ENCODE peak calls at places on chromosome 1, in seven cellular contexts. One of them, this sample, is unnamed. For H3K4me1, the result is how much of the 10 kb centered on the place peaks cover.

GRCh38 chr1:46687095-46687659 is 15.5 kb downstream of the TEX38 start:
- DNase-seq in BE2C: peak
- DNase-seq in PC-3: peak
- DNase-seq in breast epithelium: peak
- DNase-seq in tibial artery: peak
- DNase-seq in HCT116: no peak
- DNase-seq in body of pancreas: peak
- DNase-seq in this sample: no peak

GRCh38 chr1:112849425-112849966 is 106.5 kb downstream of the SLC16A1 start:
- DNase-seq in tibial artery: no peak
- DNase-seq in BE2C: peak
- DNase-seq in PC-3: peak
- DNase-seq in breast epithelium: no peak
- DNase-seq in HCT116: no peak
- DNase-seq in body of pancreas: peak
- DNase-seq in this sample: no peak

GRCh38 chr1:29719253-29719652 is 482.9 kb downstream of the PTPRU start:
- DNase-seq in PC-3: peak
- DNase-seq in body of pancreas: no peak
- DNase-seq in HCT116: no peak
- DNase-seq in breast epithelium: peak
- DNase-seq in BE2C: no peak
- DNase-seq in tibial artery: no peak
- DNase-seq in this sample: no peak

GRCh38 chr1:69523032-69523431 is 44.7 kb upstream of the LRRC7 start:
- DNase-seq in PC-3: peak
- DNase-seq in body of pancreas: no peak
- DNase-seq in tibial artery: no peak
- DNase-seq in BE2C: no peak
- DNase-seq in breast epithelium: no peak
- DNase-seq in HCT116: no peak
- DNase-seq in this sample: no peak

GRCh38 chr1:212951058-212951923 is 950 bp downstream of the VASH2 start:
- DNase-seq in BE2C: peak
- DNase-seq in breast epithelium: no peak
- DNase-seq in PC-3: no peak
- DNase-seq in HCT116: no peak
- DNase-seq in tibial artery: no peak
- DNase-seq in body of pancreas: no peak
- DNase-seq in this sample: peak

GRCh38 chr1:99919221-99919620 is 50.6 kb upstream of the SLC35A3 start:
- DNase-seq in PC-3: no peak
- DNase-seq in HCT116: no peak
- DNase-seq in breast epithelium: no peak
- DNase-seq in tibial artery: no peak
- DNase-seq in body of pancreas: no peak
- DNase-seq in BE2C: no peak
- DNase-seq in this sample: no peak

GRCh38 chr1:102219463-102219862 is 222.7 kb upstream of the OLFM3 start:
- DNase-seq in tibial artery: no peak
- DNase-seq in body of pancreas: no peak
- DNase-seq in HCT116: no peak
- DNase-seq in PC-3: no peak
- DNase-seq in BE2C: no peak
- DNase-seq in breast epithelium: no peak
- DNase-seq in this sample: no peak

GRCh38 chr1:147080013-147080661 is 92.1 kb downstream of the PRKAB2 start:
- DNase-seq in tibial artery: no peak
- DNase-seq in HCT116: no peak
- DNase-seq in body of pancreas: peak
- DNase-seq in breast epithelium: no peak
- DNase-seq in BE2C: no peak
- DNase-seq in PC-3: no peak
- DNase-seq in this sample: no peak

GRCh38 chr1:168709407-168709891 is 19.6 kb downstream of the DPT start:
- DNase-seq in tibial artery: no peak
- DNase-seq in breast epithelium: no peak
- DNase-seq in HCT116: no peak
- DNase-seq in PC-3: no peak
- DNase-seq in body of pancreas: no peak
- DNase-seq in BE2C: no peak
- DNase-seq in this sample: no peak

GRCh38 chr1:177567393-177567792 is 396.6 kb downstream of the BRINP2 start:
- DNase-seq in HCT116: peak
- DNase-seq in BE2C: no peak
- DNase-seq in PC-3: peak
- DNase-seq in breast epithelium: no peak
- DNase-seq in tibial artery: no peak
- DNase-seq in body of pancreas: no peak
- DNase-seq in this sample: no peak

GRCh38 chr1:160407819-160408801 is 7.7 kb downstream of the VANGL2 start:
- DNase-seq in PC-3: peak
- DNase-seq in tibial artery: no peak
- DNase-seq in HCT116: peak
- DNase-seq in body of pancreas: no peak
- DNase-seq in BE2C: peak
- DNase-seq in breast epithelium: peak
- DNase-seq in this sample: no peak

GRCh38 chr1:63746129-63746864 is 27.5 kb upstream of the ROR1 start:
- DNase-seq in tibial artery: no peak
- DNase-seq in PC-3: peak
- DNase-seq in body of pancreas: no peak
- DNase-seq in HCT116: no peak
- DNase-seq in BE2C: no peak
- DNase-seq in breast epithelium: no peak
- DNase-seq in this sample: no peak

GRCh38 chr1:3465091-3465934 is 10.8 kb downstream of the ARHGEF16 start:
- DNase-seq in BE2C: peak
- DNase-seq in body of pancreas: no peak
- DNase-seq in HCT116: no peak
- DNase-seq in PC-3: no peak
- DNase-seq in tibial artery: no peak
- DNase-seq in breast epithelium: no peak
- DNase-seq in this sample: no peak

GRCh38 chr1:17676387-17677060 is 78.6 kb upstream of the ACTL8 start:
- DNase-seq in BE2C: no peak
- DNase-seq in body of pancreas: no peak
- DNase-seq in breast epithelium: no peak
- DNase-seq in tibial artery: no peak
- DNase-seq in HCT116: no peak
- DNase-seq in PC-3: no peak
- DNase-seq in this sample: no peak

GRCh38 chr1:219088778-219089557 is 84.7 kb upstream of the LYPLAL1 start:
- DNase-seq in PC-3: peak
- DNase-seq in BE2C: no peak
- DNase-seq in HCT116: peak
- DNase-seq in body of pancreas: peak
- DNase-seq in breast epithelium: no peak
- DNase-seq in tibial artery: peak
- DNase-seq in this sample: no peak

GRCh38 chr1:228464487-228464983 is 22.6 kb upstream of the RNF187 start:
- DNase-seq in PC-3: no peak
- DNase-seq in tibial artery: no peak
- DNase-seq in breast epithelium: peak
- DNase-seq in HCT116: no peak
- DNase-seq in body of pancreas: peak
- DNase-seq in BE2C: peak
- DNase-seq in this sample: no peak

GRCh38 chr1:164510435-164510834 is 48.5 kb upstream of the PBX1 start:
- DNase-seq in HCT116: no peak
- DNase-seq in breast epithelium: no peak
- DNase-seq in BE2C: no peak
- DNase-seq in body of pancreas: no peak
- DNase-seq in tibial artery: no peak
- DNase-seq in PC-3: peak
- DNase-seq in this sample: no peak

GRCh38 chr1:212255705-212256307 is 29.4 kb upstream of the PPP2R5A start:
- DNase-seq in HCT116: no peak
- DNase-seq in PC-3: no peak
- DNase-seq in tibial artery: no peak
- DNase-seq in breast epithelium: no peak
- DNase-seq in body of pancreas: no peak
- DNase-seq in BE2C: no peak
- DNase-seq in this sample: no peak

GRCh38 chr1:958823-959729 is at the start of gene NOC2L:
- DNase-seq in HCT116: no peak
- DNase-seq in body of pancreas: peak
- DNase-seq in PC-3: peak
- DNase-seq in breast epithelium: peak
- DNase-seq in BE2C: peak
- DNase-seq in tibial artery: peak
- DNase-seq in this sample: peak

GRCh38 chr1:64001038-64001437 is 202.4 kb upstream of the UBE2U start:
- DNase-seq in tibial artery: no peak
- DNase-seq in BE2C: no peak
- DNase-seq in body of pancreas: no peak
- DNase-seq in breast epithelium: no peak
- DNase-seq in HCT116: no peak
- DNase-seq in PC-3: no peak
- DNase-seq in this sample: no peak

GRCh38 chr1:50450861-50451653 is 27.8 kb upstream of the DMRTA2 start:
- DNase-seq in breast epithelium: no peak
- DNase-seq in tibial artery: no peak
- DNase-seq in body of pancreas: no peak
- DNase-seq in BE2C: no peak
- DNase-seq in PC-3: no peak
- DNase-seq in HCT116: no peak
- DNase-seq in this sample: no peak

GRCh38 chr1:188043536-188044245 is 1214.9 kb downstream of the PLA2G4A start:
- DNase-seq in HCT116: no peak
- DNase-seq in breast epithelium: no peak
- DNase-seq in PC-3: no peak
- DNase-seq in BE2C: no peak
- DNase-seq in body of pancreas: no peak
- DNase-seq in tibial artery: no peak
- DNase-seq in this sample: no peak

GRCh38 chr1:220879090-220879508 is at the start of gene HLX:
- DNase-seq in HCT116: peak
- DNase-seq in BE2C: peak
- DNase-seq in breast epithelium: peak
- DNase-seq in PC-3: peak
- DNase-seq in tibial artery: peak
- DNase-seq in body of pancreas: peak
- DNase-seq in this sample: peak

GRCh38 chr1:220879509-220880366 is 495 bp downstream of the HLX start:
- DNase-seq in tibial artery: peak
- DNase-seq in breast epithelium: no peak
- DNase-seq in PC-3: peak
- DNase-seq in BE2C: peak
- DNase-seq in HCT116: no peak
- DNase-seq in body of pancreas: peak
- DNase-seq in this sample: peak

GRCh38 chr1:220878223-220879081 is 791 bp upstream of the HLX start:
- DNase-seq in HCT116: no peak
- DNase-seq in breast epithelium: no peak
- DNase-seq in body of pancreas: no peak
- DNase-seq in BE2C: no peak
- DNase-seq in PC-3: no peak
- DNase-seq in tibial artery: no peak
- DNase-seq in this sample: no peak

GRCh38 chr1:220876511-220877347 is 2.5 kb upstream of the HLX start:
- DNase-seq in HCT116: no peak
- DNase-seq in PC-3: no peak
- DNase-seq in BE2C: no peak
- DNase-seq in breast epithelium: no peak
- DNase-seq in tibial artery: no peak
- DNase-seq in body of pancreas: no peak
- DNase-seq in this sample: no peak

GRCh38 chr1:220877348-220878095 is 1.7 kb upstream of the HLX start:
- DNase-seq in tibial artery: no peak
- DNase-seq in HCT116: no peak
- DNase-seq in BE2C: no peak
- DNase-seq in PC-3: no peak
- DNase-seq in body of pancreas: no peak
- DNase-seq in breast epithelium: no peak
- DNase-seq in this sample: no peak
- H3K4me3 ChIP-seq in tibial artery: peak
- H3K4me3 ChIP-seq in HCT116: no peak
- H3K4me3 ChIP-seq in BE2C: no peak
- H3K4me3 ChIP-seq in PC-3: no peak
- H3K4me3 ChIP-seq in body of pancreas: no peak
- H3K4me3 ChIP-seq in breast epithelium: peak
- H3K4me3 ChIP-seq in this sample: no peak

DNA sequence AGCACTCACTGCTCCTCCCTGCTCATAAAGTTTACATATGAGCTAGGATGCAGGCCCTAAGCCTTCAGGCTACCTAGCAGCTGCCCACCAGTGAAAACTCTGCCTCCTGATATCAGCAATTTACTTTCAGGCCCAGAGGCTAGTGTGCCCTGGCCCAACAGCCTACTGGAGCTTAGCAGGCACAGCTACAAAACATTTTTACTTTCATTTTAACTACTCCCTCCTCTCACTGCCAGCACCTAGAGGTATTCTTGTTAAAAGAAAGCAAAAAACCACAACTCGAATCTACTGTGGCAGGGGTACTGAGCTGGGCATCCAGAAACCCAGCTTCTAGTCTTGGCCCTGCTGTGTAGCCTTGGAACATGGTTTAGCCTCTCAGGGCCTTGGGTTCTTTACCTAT is 5.8 kb upstream of the LORICRIN start:
- DNase-seq in tibial artery: no peak
- DNase-seq in body of pancreas: no peak
- DNase-seq in breast epithelium: no peak
- DNase-seq in PC-3: no peak
- DNase-seq in HCT116: no peak
- DNase-seq in BE2C: no peak
- DNase-seq in this sample: no peak
- H3K4me1 ChIP-seq in tibial artery: under half
- H3K4me1 ChIP-seq in body of pancreas: under half
- H3K4me1 ChIP-seq in breast epithelium: under half
- H3K4me1 ChIP-seq in PC-3: under half
- H3K4me1 ChIP-seq in HCT116: under half
- H3K4me1 ChIP-seq in BE2C: under half
- H3K4me1 ChIP-seq in this sample: under half

GRCh38 chr1:92446990-92447681 is 39.6 kb downstream of the GFI1 start:
- DNase-seq in PC-3: peak
- DNase-seq in BE2C: no peak
- DNase-seq in HCT116: no peak
- DNase-seq in body of pancreas: no peak
- DNase-seq in breast epithelium: no peak
- DNase-seq in tibial artery: no peak
- DNase-seq in this sample: no peak
- H3K4me3 ChIP-seq in PC-3: no peak
- H3K4me3 ChIP-seq in BE2C: no peak
- H3K4me3 ChIP-seq in HCT116: no peak
- H3K4me3 ChIP-seq in body of pancreas: no peak
- H3K4me3 ChIP-seq in breast epithelium: no peak
- H3K4me3 ChIP-seq in tibial artery: no peak
- H3K4me3 ChIP-seq in this sample: no peak

GRCh38 chr1:201115390-201115937 is 3.2 kb upstream of the CACNA1S start:
- DNase-seq in tibial artery: no peak
- DNase-seq in breast epithelium: no peak
- DNase-seq in HCT116: no peak
- DNase-seq in PC-3: no peak
- DNase-seq in BE2C: no peak
- DNase-seq in body of pancreas: no peak
- DNase-seq in this sample: no peak
- H3K4me1 ChIP-seq in tibial artery: under half
- H3K4me1 ChIP-seq in breast epithelium: under half
- H3K4me1 ChIP-seq in HCT116: under half
- H3K4me1 ChIP-seq in PC-3: under half
- H3K4me1 ChIP-seq in BE2C: under half
- H3K4me1 ChIP-seq in body of pancreas: under half
- H3K4me1 ChIP-seq in this sample: under half

This sample was measured in HAP-1.